ENCODE peak calls at places on chromosomes 16 and 17, in five cellular contexts. Z is endothelial cell, E is Caki2, X is EH, U is caudate nucleus. N is an unnamed sample.
A peak's percentile ranks its signal among the peaks of the same experiment; 100 is the strongest.

GRCh38 chr17:80816241-80817103 is 175.2 kb upstream of the CHMP6 start:
- DNase-seq in Z (no peak), E (no peak), X (no peak), U (no peak), N (no peak)

GRCh38 chr16:825298-826061 is 24.9 kb upstream of the GNG13 start:
- DNase-seq in Z (no peak), E (no peak), X (peak; percentile 16), U (no peak), N (no peak)

GRCh38 chr17:77581480-77581879 is 377.0 kb upstream of the TNRC6C start:
- DNase-seq in Z (no peak), E (peak; percentile 6), X (peak; percentile 81), U (no peak), N (no peak)

GRCh38 chr17:45722161-45722560 is 62.0 kb upstream of the CRHR1 start:
- DNase-seq in Z (peak; percentile 56), E (no peak), X (peak; percentile 27), U (no peak), N (peak; percentile 41)

GRCh38 chr16:57022445-57022844 is 33.1 kb downstream of the NLRC5 start:
- DNase-seq in Z (no peak), E (no peak), X (no peak), U (no peak), N (no peak)

GRCh38 chr17:19019041-19019941 is 14.7 kb upstream of the FAM83G start:
- DNase-seq in Z (no peak), E (no peak), X (no peak), U (no peak), N (no peak)

GRCh38 chr17:82369211-82369610 is 2.4 kb upstream of the UTS2R start:
- DNase-seq in Z (no peak), E (no peak), X (no peak), U (no peak), N (no peak)

GRCh38 chr17:21280081-21280518 is 4.4 kb upstream of the MAP2K3 start:
- DNase-seq in Z (peak; percentile 95), E (peak; percentile 45), X (peak; percentile 84), U (peak; percentile 60), N (peak; percentile 96)

GRCh38 chr17:80649672-80650338 is 105.2 kb downstream of the RPTOR start:
- DNase-seq in Z (peak; percentile 69), E (peak; percentile 44), X (peak; percentile 87), U (no peak), N (peak; percentile 60)

GRCh38 chr17:28612936-28613872 is 781 bp downstream of the RSKR start:
- DNase-seq in Z (peak; percentile 62), E (peak; percentile 14), X (peak; percentile 43), U (no peak), N (peak; percentile 36)

GRCh38 chr17:50192116-50192872 is 9.1 kb downstream of the COL1A1 start:
- DNase-seq in Z (no peak), E (no peak), X (peak; percentile 74), U (no peak), N (no peak)

GRCh38 chr16:14545346-14545884 is 84.6 kb downstream of the PARN start:
- DNase-seq in Z (no peak), E (peak; percentile 59), X (peak; percentile 20), U (no peak), N (no peak)

GRCh38 chr17:44736551-44737240 is 22.1 kb upstream of the ADAM11 start:
- DNase-seq in Z (no peak), E (no peak), X (no peak), U (no peak), N (no peak)

GRCh38 chr16:54289242-54290051 is 2.9 kb upstream of the IRX3 start:
- DNase-seq in Z (peak; percentile 36), E (no peak), X (no peak), U (no peak), N (no peak)